ENCODE peak calls at places on chromosomes 7 and 10, in five cellular contexts. D is trophoblast cell, X is IMR-90, Z is mesenchymal stem cell, H is H9. J is an unnamed sample.
A peak's percentile ranks its signal among the peaks of the same experiment; 100 is the strongest.

GRCh38 chr7:30965883-30966282 is 2.1 kb downstream of the GHRHR start:
- DNase-seq in D (no peak), X (no peak), Z (no peak), H (no peak), J (no peak)

GRCh38 chr10:77899080-77899477 is 27.5 kb downstream of the DLG5 start:
- DNase-seq in D (no peak), X (peak; percentile 51), Z (no peak), H (no peak), J (no peak)

GRCh38 chr7:17988136-17988535 is 39.5 kb downstream of the PRPS1L1 start:
- DNase-seq in D (no peak), X (no peak), Z (peak; percentile 48), H (no peak), J (no peak)

GRCh38 chr7:105567024-105567423 is 14.3 kb downstream of the EFCAB10 start:
- DNase-seq in D (no peak), X (no peak), Z (no peak), H (no peak), J (no peak)

GRCh38 chr10:110774069-110775021 is 97.4 kb upstream of the PDCD4 start:
- DNase-seq in D (peak; percentile 89), X (peak; percentile 70), Z (peak; percentile 33), H (no peak), J (no peak)

GRCh38 chr10:80136134-80136571 is 3.6 kb downstream of the PLAC9 start:
- DNase-seq in D (no peak), X (peak; percentile 88), Z (no peak), H (no peak), J (no peak)

GRCh38 chr7:149670288-149670687 is 103.1 kb downstream of the ZNF467 start:
- DNase-seq in D (no peak), X (peak; percentile 10), Z (peak; percentile 11), H (no peak), J (no peak)

GRCh38 chr10:90179696-90180407 is 478.5 kb downstream of the KIF20B start:
- DNase-seq in D (peak; percentile 90), X (peak; percentile 67), Z (peak; percentile 99), H (no peak), J (no peak)

GRCh38 chr10:100775346-100775745 is 30.0 kb downstream of the PAX2 start:
- DNase-seq in D (no peak), X (no peak), Z (no peak), H (no peak), J (no peak)

GRCh38 chr10:11851910-11852309 is 28.8 kb downstream of the PROSER2 start:
- DNase-seq in D (no peak), X (no peak), Z (no peak), H (no peak), J (no peak)

GRCh38 chr10:49186613-49187012 is 1.6 kb downstream of the TMEM273 start:
- DNase-seq in D (no peak), X (no peak), Z (no peak), H (no peak), J (no peak)

GRCh38 chr7:150560486-150560885 is 6.7 kb upstream of the GIMAP4 start:
- DNase-seq in D (no peak), X (no peak), Z (no peak), H (no peak), J (no peak)

GRCh38 chr7:109092268-109092667 is 522.6 kb downstream of the DNAJB9 start:
- DNase-seq in D (no peak), X (no peak), Z (no peak), H (no peak), J (no peak)

GRCh38 chr7:1610678-1611302 is 41.0 kb upstream of the PSMG3 start:
- DNase-seq in D (no peak), X (no peak), Z (no peak), H (no peak), J (no peak)

GRCh38 chr7:74006451-74007259 is 21.3 kb upstream of the ELN start:
- DNase-seq in D (peak; percentile 62), X (no peak), Z (no peak), H (no peak), J (no peak)

GRCh38 chr7:518630-519428 is 817 bp downstream of the PDGFA start:
- DNase-seq in D (peak; percentile 58), X (peak; percentile 71), Z (peak; percentile 83), H (peak; percentile 74), J (no peak)

GRCh38 chr10:128062837-128063563 is 63.2 kb downstream of the MKI67 start:
- DNase-seq in D (peak; percentile 75), X (no peak), Z (no peak), H (no peak), J (no peak)

GRCh38 chr10:125555743-125556142 is 127.2 kb downstream of the TEX36 start:
- DNase-seq in D (no peak), X (no peak), Z (no peak), H (no peak), J (no peak)

GRCh38 chr7:139731802-139732470 is 45.9 kb downstream of the HIPK2 start:
- DNase-seq in D (peak; percentile 86), X (peak; percentile 83), Z (peak; percentile 95), H (no peak), J (no peak)

GRCh38 chr7:155962191-155962967 is 150.1 kb upstream of the SHH start:
- DNase-seq in D (no peak), X (peak; percentile 77), Z (peak; percentile 60), H (no peak), J (no peak)

GRCh38 chr7:95473276-95473985 is 12.3 kb upstream of the ASB4 start:
- DNase-seq in D (no peak), X (no peak), Z (no peak), H (no peak), J (peak; percentile 67)

DNA sequence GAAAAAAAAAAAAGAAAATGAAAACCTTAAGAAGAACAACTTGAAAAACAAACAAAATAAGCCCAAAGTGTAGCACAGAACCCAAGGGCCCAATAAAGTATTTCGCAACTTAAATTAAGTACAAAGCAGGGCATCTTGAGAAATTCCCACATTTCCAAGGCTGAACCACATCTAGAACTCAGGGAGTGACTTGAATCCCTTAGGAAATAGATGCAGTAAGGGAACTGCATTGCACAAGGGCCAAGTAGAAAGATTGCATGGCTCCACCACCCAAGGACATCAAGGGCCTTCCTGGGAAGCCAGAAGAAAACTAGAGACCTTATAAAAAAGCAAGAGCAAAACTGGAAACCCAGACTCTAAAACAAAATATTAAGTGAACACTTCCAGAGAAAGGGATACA is 352.7 kb downstream of the CXCL12 start:
- DNase-seq in D (no peak), X (no peak), Z (no peak), H (no peak), J (no peak)
- H3K4me2 ChIP-seq in D (no peak overlapping the region), X (no peak overlapping the region), Z (no peak overlapping the region), H (no peak overlapping the region), J (no peak overlapping the region)

GRCh38 chr7:151756866-151757265 is 120.0 kb downstream of the PRKAG2 start:
- DNase-seq in D (no peak), X (no peak), Z (no peak), H (no peak), J (no peak)

GRCh38 chr7:151754688-151755130 is 122.2 kb downstream of the PRKAG2 start:
- DNase-seq in D (no peak), X (no peak), Z (no peak), H (no peak), J (no peak)

GRCh38 chr7:151757274-151757673 is 119.6 kb downstream of the PRKAG2 start:
- DNase-seq in D (no peak), X (peak; percentile 88), Z (no peak), H (no peak), J (no peak)

GRCh38 chr7:151755131-151755787 is 121.7 kb downstream of the PRKAG2 start:
- DNase-seq in D (peak; percentile 56), X (peak; percentile 82), Z (peak; percentile 93), H (peak; percentile 58), J (no peak)

DNA sequence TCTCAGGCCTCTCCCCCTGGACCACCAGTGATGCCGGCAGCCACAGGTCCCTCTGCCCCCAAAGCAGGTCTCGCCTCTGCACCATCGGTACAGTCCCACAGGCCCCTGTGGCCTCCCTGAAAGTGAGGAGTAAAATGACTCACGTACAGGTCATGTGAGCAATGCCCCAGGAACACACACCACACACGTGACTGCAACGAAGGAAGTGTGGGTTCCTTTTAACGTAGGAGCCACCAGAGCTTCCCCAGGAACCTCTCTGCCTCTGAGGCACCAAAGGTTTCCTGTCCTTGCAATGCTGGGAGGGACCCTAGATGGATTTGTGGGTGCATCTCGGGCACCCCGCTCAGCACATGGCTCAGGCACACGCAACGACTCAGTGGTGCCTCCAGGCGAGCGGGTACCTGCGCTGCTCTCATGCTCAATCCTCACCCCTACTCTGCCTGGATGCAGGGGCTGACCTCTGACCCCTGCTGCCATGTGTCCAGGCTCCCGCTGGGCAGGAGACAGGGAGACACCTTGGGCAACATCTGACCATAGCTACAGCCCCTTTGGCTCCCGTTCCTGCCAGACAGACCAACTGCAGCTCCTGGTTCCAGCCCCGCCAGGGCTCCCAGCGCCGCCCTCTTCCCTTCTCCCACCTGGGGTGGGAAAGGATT is 120.7 kb downstream of the PRKAG2 start:
- DNase-seq in D (peak; percentile 41), X (peak; percentile 82), Z (peak; percentile 79), H (no peak), J (no peak)
- H4K91ac ChIP-seq in D (peak overlapping the region; percentile 72), X (peak overlapping the region; percentile 99), Z (peak overlapping the region; percentile 97), H (no peak overlapping the region), J (no peak overlapping the region)

GRCh38 chr10:51788270-51788669 is 88.9 kb upstream of the CSTF2T start:
- DNase-seq in D (no peak), X (no peak), Z (no peak), H (no peak), J (no peak)

GRCh38 chr10:51789118-51789517 is 89.7 kb upstream of the CSTF2T start:
- DNase-seq in D (no peak), X (no peak), Z (no peak), H (no peak), J (no peak)

GRCh38 chr10:51786684-51787035 is 87.3 kb upstream of the CSTF2T start:
- DNase-seq in D (no peak), X (peak; percentile 45), Z (no peak), H (no peak), J (no peak)

GRCh38 chr10:51783907-51784306 is 84.5 kb upstream of the CSTF2T start:
- DNase-seq in D (no peak), X (no peak), Z (no peak), H (no peak), J (no peak)

DNA sequence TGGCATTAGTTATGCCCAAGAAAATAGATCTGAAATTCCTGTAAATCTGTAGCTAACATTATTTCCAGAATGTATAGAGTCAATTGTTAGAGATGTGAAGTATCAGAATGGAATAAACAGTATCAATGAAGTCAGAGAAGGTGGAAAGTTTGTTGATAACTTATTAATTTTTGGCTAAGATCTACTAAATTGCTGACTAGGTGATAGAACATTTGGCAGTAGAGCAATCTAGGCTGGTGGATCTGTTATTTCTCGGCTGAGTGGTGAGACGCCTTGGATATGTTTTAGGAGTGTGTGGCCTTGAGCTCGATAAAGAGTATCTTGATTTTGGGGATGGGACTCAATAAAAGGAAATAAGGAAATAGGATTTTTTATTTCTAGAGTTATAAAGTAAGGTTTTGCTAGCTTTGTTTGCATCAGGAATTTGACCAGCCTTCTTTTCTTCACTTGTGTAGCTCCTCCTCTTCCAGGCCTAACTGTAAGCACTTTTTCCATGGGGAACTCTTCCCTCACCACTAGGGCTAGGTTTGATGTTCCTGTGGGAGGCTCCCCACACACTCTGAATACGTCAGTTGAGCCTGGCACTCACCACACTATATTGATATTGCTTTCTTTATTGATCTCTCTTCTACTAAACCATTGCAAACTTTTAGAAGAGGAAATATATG is 86.8 kb upstream of the CSTF2T start:
- DNase-seq in D (no peak), X (peak; percentile 9), Z (no peak), H (no peak), J (no peak)
- H3K4me1 ChIP-seq in D (no peaks in the 10 kb centered on the region), X (peaks cover 5% of the 10 kb centered on the region), Z (no peaks in the 10 kb centered on the region), H (no peaks in the 10 kb centered on the region), J (peaks cover 6% of the 10 kb centered on the region)

DNA sequence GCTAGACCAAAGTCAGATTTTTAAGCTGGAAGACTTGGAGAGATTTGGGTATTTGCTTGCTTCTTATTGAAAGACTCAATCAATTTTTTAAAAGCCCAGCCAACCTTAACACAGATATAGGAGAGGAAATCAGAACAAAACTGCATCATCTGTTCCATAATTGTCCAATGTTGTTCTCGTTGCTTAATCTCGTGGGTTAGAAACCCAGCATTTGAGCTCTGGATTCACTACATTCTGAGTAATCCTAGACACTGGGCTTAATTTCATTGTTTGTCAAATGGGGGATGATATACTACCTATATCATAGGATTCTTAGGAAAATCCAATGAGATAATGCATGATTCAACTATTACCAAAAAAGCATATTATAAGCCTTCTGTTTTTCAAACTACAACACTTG is 48.9 kb downstream of the CALD1 start:
- DNase-seq in D (no peak), X (peak; percentile 51), Z (no peak), H (no peak), J (no peak)
- H3K4me2 ChIP-seq in D (no peak overlapping the region), X (peak overlapping the region; percentile 33), Z (no peak overlapping the region), H (no peak overlapping the region), J (no peak overlapping the region)